ENCODE peak calls at places on chromosome 1, in seven cellular contexts. V is fibroblast of pulmonary artery, I is nephron progenitor cell, B is tibial artery, R is astrocyte of the spinal cord, L is GM12865, Q is RWPE1. K is an unnamed sample.
A peak's percentile ranks its signal among the peaks of the same experiment; 100 is the strongest.

GRCh38 chr1:21152423-21153100 is 24.1 kb downstream of the EIF4G3 start:
- DNase-seq in R (no peak), I (no peak), L (no peak), Q (no peak), V (no peak), B (no peak), K (no peak)

GRCh38 chr1:211520641-211521040 is 28.7 kb upstream of the RD3 start:
- DNase-seq in L (no peak), R (no peak), B (no peak), I (no peak), V (no peak), Q (no peak), K (no peak)

GRCh38 chr1:41097105-41097504 is 75.6 kb upstream of the SLFNL1 start:
- DNase-seq in R (peak; percentile 22), B (no peak), Q (no peak), L (no peak), I (no peak), V (no peak), K (no peak)

GRCh38 chr1:223180803-223181321 is 37.8 kb upstream of the TLR5 start:
- DNase-seq in I (no peak), Q (peak; percentile 42), R (peak; percentile 8), B (peak; percentile 50), V (peak; percentile 8), L (peak; percentile 14), K (no peak)

GRCh38 chr1:33099290-33100118 is 18.6 kb downstream of the AZIN2 start:
- DNase-seq in Q (peak; percentile 94), V (peak; percentile 100), I (no peak), R (peak; percentile 100), B (peak; percentile 28), L (peak; percentile 94), K (no peak)

GRCh38 chr1:226912587-226913176 is 27.4 kb upstream of the COQ8A start:
- DNase-seq in Q (peak; percentile 81), B (no peak), L (peak; percentile 75), V (peak; percentile 56), I (peak; percentile 54), R (peak; percentile 31), K (peak; percentile 69)

GRCh38 chr1:211349730-211350129 is 23.1 kb downstream of the TRAF5 start:
- DNase-seq in V (no peak), L (no peak), I (no peak), Q (no peak), B (no peak), R (no peak), K (no peak)

GRCh38 chr1:57727121-57727520 is 303.3 kb upstream of the DAB1 start:
- DNase-seq in I (no peak), B (no peak), R (no peak), Q (no peak), L (no peak), V (no peak), K (no peak)

GRCh38 chr1:218421531-218421930 is 76.4 kb downstream of the TGFB2 start:
- DNase-seq in Q (no peak), L (no peak), V (no peak), B (no peak), R (no peak), I (no peak), K (no peak)

GRCh38 chr1:162590101-162590500 is 28.6 kb downstream of the UAP1 start:
- DNase-seq in V (no peak), I (no peak), R (no peak), L (no peak), Q (no peak), B (no peak), K (no peak)

GRCh38 chr1:76330993-76331603 is 256.6 kb downstream of the ST6GALNAC3 start:
- DNase-seq in B (no peak), I (peak; percentile 37), L (peak; percentile 68), R (peak; percentile 79), V (peak; percentile 88), Q (peak; percentile 31), K (peak; percentile 42)

GRCh38 chr1:180173451-180173850 is 18.8 kb downstream of the QSOX1 start:
- DNase-seq in Q (no peak), R (no peak), B (no peak), L (no peak), I (no peak), V (no peak), K (peak; percentile 64)

GRCh38 chr1:71521655-71522264 is 440.9 kb upstream of the ZRANB2 start:
- DNase-seq in R (peak; percentile 45), I (peak; percentile 45), B (no peak), V (peak; percentile 75), L (peak; percentile 34), Q (peak; percentile 8), K (peak; percentile 47)

GRCh38 chr1:168628807-168629206 is 52.4 kb downstream of the XCL1 start:
- DNase-seq in I (no peak), V (peak; percentile 54), R (peak; percentile 71), B (no peak), Q (peak; percentile 86), L (no peak), K (no peak)

GRCh38 chr1:31745898-31746668 is 18.1 kb downstream of the ADGRB2 start:
- DNase-seq in I (no peak), B (no peak), V (no peak), R (no peak), Q (no peak), L (no peak), K (no peak)
- TF ChIP-seq CTCF in I (no peak), B (no peak), V (no peak), R (no peak), Q (no peak), L (no peak), K (peak; percentile 15)

GRCh38 chr1:219991511-219991810 is 54.8 kb downstream of the EPRS1 start:
- DNase-seq in L (no peak), Q (no peak), R (no peak), V (no peak), B (no peak), I (no peak), K (no peak)

GRCh38 chr1:219988387-219988786 is 57.9 kb downstream of the EPRS1 start:
- DNase-seq in V (no peak), R (no peak), B (no peak), I (no peak), Q (no peak), L (peak; percentile 72), K (no peak)

GRCh38 chr1:219993554-219994433 is 52.5 kb downstream of the EPRS1 start:
- DNase-seq in L (no peak), R (no peak), I (no peak), B (no peak), V (peak; percentile 2), Q (no peak), K (no peak)

GRCh38 chr1:219988818-219989217 is 57.5 kb downstream of the EPRS1 start:
- DNase-seq in V (no peak), B (no peak), R (no peak), L (no peak), Q (no peak), I (no peak), K (no peak)

DNA sequence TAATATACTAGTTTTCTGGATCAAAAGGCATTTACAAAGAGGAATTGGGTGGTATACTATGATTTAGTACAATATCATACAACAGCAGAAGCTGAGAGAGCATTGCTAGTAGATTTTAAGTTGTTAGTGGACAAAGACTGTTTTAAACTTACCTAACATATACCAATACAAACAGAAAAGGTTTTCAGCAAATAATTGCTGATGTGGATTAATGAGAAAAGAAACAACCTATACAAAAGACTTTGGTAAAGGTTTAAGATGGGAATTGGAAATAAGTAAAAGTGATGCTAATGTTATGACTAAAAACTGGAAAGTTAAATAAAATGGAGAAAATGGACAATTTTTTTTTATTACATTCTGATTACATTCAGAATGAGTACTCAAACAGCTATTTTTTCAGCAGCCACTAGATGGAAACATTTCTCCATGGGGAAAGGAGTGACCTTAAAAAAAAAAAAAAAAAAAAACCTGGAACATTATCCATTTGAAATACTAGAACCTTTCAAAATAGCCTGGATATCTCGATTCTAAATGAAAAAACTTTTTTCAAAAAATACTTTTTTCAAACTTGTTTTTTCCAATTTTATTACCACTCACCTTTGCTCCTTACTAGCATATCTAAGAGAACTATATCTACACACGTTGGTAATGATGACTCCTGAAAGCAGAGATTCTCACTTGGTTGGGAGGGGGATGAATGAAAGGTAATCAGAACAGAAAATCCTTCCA is 55.4 kb downstream of the EPRS1 start:
- DNase-seq in I (no peak), Q (peak; percentile 38), B (no peak), V (peak; percentile 58), L (peak; percentile 9), R (peak; percentile 52), K (no peak)
- TF ChIP-seq CTCF in I (peak; percentile 64), Q (peak; percentile 71), B (peak; percentile 74), V (peak; percentile 66), L (peak; percentile 32), R (peak; percentile 66), K (peak; percentile 59)

DNA sequence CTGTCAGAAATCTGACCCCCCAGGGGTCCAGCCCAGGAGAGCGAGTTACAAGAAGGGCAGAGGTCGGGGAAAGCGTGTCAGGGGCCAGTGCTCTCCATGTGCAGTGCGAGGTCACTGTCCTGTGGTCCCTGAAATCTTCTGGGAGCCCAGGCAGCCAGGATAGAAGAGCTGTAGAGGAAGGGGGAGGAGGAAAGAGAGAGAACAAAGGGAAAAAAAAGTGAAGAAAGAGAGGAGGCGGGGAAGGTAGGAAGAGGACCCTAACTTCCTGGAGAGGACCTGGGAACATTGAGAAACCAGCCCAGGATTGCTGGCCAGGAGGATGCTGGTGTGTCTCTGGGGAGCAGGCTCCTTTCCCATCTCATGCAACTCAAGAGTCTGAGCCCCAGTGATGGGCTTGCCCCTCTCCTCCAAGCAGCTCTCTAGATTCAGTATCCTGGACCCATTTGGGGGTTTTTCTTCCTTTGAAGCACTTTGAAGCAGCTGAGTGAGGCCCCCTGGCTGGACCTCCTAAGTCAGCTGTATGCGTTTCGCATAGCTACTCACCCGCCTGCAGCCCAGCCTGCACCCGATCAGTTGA is 6.8 kb upstream of the INAVA start:
- DNase-seq in V (no peak), Q (no peak), R (no peak), B (no peak), L (no peak), I (no peak), K (no peak)
- TF ChIP-seq CTCF in V (no peak), Q (no peak), R (no peak), B (no peak), L (no peak), I (no peak), K (no peak)

GRCh38 chr1:154145986-154146385 is 8.9 kb downstream of the NUP210L start:
- DNase-seq in Q (no peak), L (no peak), B (no peak), R (no peak), V (no peak), I (no peak), K (no peak)
- TF ChIP-seq CTCF in Q (peak; percentile 50), L (peak; percentile 42), B (peak; percentile 12), R (peak; percentile 43), V (peak; percentile 51), I (peak; percentile 24), K (peak; percentile 63)

GRCh38 chr1:155277070-155277895 is at the start of gene HCN3:
- DNase-seq in Q (peak; percentile 98), L (peak; percentile 97), I (peak; percentile 100), B (peak; percentile 97), V (peak; percentile 97), R (peak; percentile 93), K (peak; percentile 100)
- TF ChIP-seq CTCF in Q (peak; percentile 86), L (peak; percentile 64), I (peak; percentile 46), B (peak; percentile 73), V (peak; percentile 17), R (peak; percentile 43), K (peak; percentile 73)